ENCODE peak calls at places on chromosomes 6 and 20, in six cellular contexts. J is tibial nerve, F is ovary, B is transverse colon, T is sigmoid colon, W is Peyer's patch. I is an unnamed sample.

GRCh38 chr6:169861431-169862045 is 110.1 kb downstream of the ERMARD start:
- DNase-seq in F (no peak), B (no peak), T (no peak), W (no peak), J (no peak), I (no peak)

GRCh38 chr6:132780770-132781371 is 17.6 kb downstream of the SLC18B1 start:
- DNase-seq in W (no peak), B (no peak), F (no peak), T (no peak), J (no peak), I (no peak)

GRCh38 chr20:34017610-34018009 is 23.9 kb downstream of the RALY start:
- DNase-seq in B (no peak), W (no peak), F (no peak), T (no peak), J (no peak), I (no peak)

GRCh38 chr6:101163611-101164010 is 229.9 kb upstream of the GRIK2 start:
- DNase-seq in J (no peak), W (no peak), T (no peak), B (no peak), F (no peak), I (no peak)

GRCh38 chr20:6053776-6054688 is at the start of gene LRRN4:
- DNase-seq in W (no peak), B (no peak), J (no peak), F (no peak), T (no peak), I (no peak)

GRCh38 chr20:19909696-19910095 is 107.5 kb upstream of the NAA20 start:
- DNase-seq in B (peak), T (peak), W (peak), F (no peak), J (peak), I (peak)

GRCh38 chr6:12148841-12149240 is 136.7 kb downstream of the HIVEP1 start:
- DNase-seq in B (no peak), T (no peak), J (no peak), F (no peak), W (no peak), I (no peak)

GRCh38 chr6:121837545-121838229 is 402.2 kb downstream of the GJA1 start:
- DNase-seq in W (no peak), J (no peak), F (no peak), B (no peak), T (no peak), I (no peak)

GRCh38 chr6:107102414-107102805 is 12.9 kb downstream of the BEND3 start:
- DNase-seq in T (peak), F (no peak), J (no peak), W (peak), B (no peak), I (no peak)

GRCh38 chr20:54474866-54475265 is 527 bp upstream of the DOK5 start:
- DNase-seq in B (no peak), T (no peak), W (no peak), J (no peak), F (no peak), I (peak)

GRCh38 chr6:11772109-11772830 is 6.3 kb downstream of the ADTRP start:
- DNase-seq in W (peak), T (peak), B (no peak), F (no peak), J (peak), I (no peak)

GRCh38 chr6:1774541-1774940 is 164.8 kb downstream of the FOXC1 start:
- DNase-seq in J (no peak), B (no peak), W (no peak), F (no peak), T (no peak), I (no peak)

GRCh38 chr6:48765352-48765961 is 654.5 kb upstream of the PTCHD4 start:
- DNase-seq in J (no peak), F (no peak), W (no peak), T (no peak), B (no peak), I (no peak)

GRCh38 chr6:113458368-113459010 is 398.7 kb upstream of the MARCKS start:
- DNase-seq in J (no peak), B (no peak), F (no peak), T (no peak), W (no peak), I (no peak)

GRCh38 chr6:27867941-27868705 is 44.1 kb downstream of the OR2B2 start:
- DNase-seq in W (no peak), B (no peak), J (no peak), T (no peak), F (no peak), I (no peak)
- H3K4me3 ChIP-seq in W (no peak), B (no peak), J (no peak), T (no peak), F (no peak), I (peak)

GRCh38 chr6:108684809-108685329 is 124.2 kb downstream of the FOXO3 start:
- DNase-seq in W (no peak), J (no peak), T (no peak), B (peak), F (no peak), I (no peak)

GRCh38 chr6:108686896-108687295 is 126.2 kb downstream of the FOXO3 start:
- DNase-seq in W (no peak), J (no peak), T (no peak), F (no peak), B (no peak), I (no peak)

GRCh38 chr6:108689279-108690161 is 128.8 kb downstream of the FOXO3 start:
- DNase-seq in J (peak), W (peak), B (peak), T (peak), F (peak), I (peak)

GRCh38 chr6:108687921-108688320 is 127.2 kb downstream of the FOXO3 start:
- DNase-seq in F (no peak), J (no peak), W (no peak), T (no peak), B (no peak), I (no peak)

GRCh38 chr6:108685970-108686369 is 125.3 kb downstream of the FOXO3 start:
- DNase-seq in J (no peak), W (no peak), T (no peak), F (no peak), B (no peak), I (no peak)
- TF ChIP-seq POLR2A in J (no peak), W (no peak), T (no peak), F (no peak), B (no peak), I (no peak)

DNA sequence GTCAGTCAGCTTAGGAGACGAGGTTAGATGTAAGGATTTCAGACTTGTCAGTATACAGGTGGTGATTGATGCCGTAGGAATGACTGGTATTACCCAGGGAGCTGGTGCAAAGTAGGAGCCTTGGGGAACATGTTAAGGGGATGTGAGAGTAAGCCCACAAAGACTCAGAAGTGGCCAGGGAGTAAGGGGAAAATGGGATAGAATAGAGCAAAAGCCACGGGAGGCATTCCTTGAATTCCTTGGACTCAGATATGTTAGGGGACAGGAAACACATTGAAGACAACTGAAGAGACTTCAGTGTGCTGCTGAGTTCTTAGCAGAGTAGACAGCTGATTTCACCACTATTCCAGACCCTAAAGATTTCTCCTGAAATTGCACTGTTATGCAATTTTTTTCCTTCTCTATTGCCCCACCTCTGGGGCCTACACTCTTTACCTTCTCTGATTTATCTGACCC is 1.2 kb upstream of the ACAT2 start:
- DNase-seq in W (no peak), T (no peak), B (no peak), J (no peak), F (no peak), I (no peak)
- H3K4me3 ChIP-seq in W (no peak), T (no peak), B (no peak), J (peak), F (no peak), I (peak)

DNA sequence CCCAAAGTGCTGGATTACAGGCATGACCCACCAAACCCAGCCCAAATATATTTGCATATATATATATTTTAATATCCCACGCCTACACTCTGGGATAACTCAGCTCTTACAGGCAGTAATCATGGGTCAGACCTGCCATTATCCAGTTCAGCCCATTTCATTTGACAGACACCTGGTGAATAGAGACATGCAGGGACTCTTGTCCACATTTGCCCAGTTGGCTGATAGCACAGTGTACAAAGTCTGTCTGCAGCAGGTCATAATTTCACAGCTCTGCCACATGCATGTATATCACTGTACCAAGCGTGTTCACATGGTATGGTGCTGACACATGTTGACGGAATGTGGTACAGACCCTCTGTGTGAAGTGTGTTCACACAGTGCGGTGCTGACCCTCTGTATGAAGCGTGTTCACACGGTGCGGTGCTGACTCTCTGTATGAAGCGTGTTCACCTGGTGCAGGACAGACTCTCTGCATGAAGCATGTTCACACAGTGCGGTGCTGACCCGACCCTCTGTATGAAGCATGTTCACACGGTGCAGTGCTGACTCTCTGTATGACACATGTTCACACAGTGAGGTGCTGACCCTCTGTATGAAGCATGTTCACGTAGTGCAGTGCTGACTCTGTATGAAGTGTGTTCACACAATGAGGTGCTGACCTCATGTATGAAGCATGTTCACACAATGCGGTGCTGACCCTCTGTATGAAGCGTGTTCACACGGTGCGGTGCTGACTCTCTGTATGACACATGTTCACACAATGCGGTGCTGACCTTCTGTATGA is 10.3 kb upstream of the SERPINB1 start:
- DNase-seq in B (no peak), F (no peak), T (no peak), W (no peak), J (no peak), I (peak)
- TF ChIP-seq POLR2A in B (no peak), F (no peak), T (no peak), W (no peak), J (no peak), I (no peak)

GRCh38 chr6:93341900-93342613 is 77.3 kb downstream of the EPHA7 start:
- DNase-seq in F (no peak), J (no peak), B (no peak), W (no peak), T (no peak), I (no peak)

GRCh38 chr6:93337772-93338394 is 81.5 kb downstream of the EPHA7 start:
- DNase-seq in T (no peak), F (no peak), B (no peak), J (no peak), W (no peak), I (no peak)

GRCh38 chr6:93337014-93337413 is 82.3 kb downstream of the EPHA7 start:
- DNase-seq in J (no peak), W (no peak), T (no peak), B (no peak), F (no peak), I (no peak)
- H3K4me3 ChIP-seq in J (no peak), W (no peak), T (no peak), B (no peak), F (no peak), I (no peak)

DNA sequence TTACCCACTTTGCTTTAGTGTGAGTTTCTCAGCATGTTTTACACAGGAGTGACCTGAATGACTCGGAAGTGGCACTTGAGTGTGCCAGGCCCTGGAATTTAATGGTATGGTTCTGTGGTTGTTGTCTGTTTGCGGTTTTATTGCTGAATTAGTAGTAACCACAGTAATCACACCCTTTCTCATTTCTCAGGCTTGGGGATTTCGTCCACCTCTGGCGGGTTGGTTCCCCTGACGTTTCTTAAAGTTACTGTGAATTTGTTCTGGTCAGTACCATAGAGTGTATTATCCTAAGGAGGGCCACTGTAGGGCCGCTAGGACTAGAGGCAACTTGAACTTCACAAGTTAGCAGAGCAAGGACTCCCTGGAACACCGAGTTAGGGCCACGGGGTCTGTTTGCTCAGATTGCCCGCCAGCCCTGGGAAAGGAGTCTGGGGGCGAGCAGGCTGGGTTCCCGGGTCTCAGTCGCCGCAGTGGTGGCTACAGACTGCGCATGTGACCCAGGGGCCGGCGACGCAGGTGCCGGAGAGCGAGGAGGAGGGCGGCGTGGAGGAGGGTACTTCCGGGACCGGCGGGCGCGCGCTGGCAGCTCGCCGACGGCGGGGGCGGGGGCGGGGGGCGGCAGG is 546 bp upstream of the KLHL32 start:
- DNase-seq in T (no peak), J (peak), W (no peak), F (no peak), B (no peak), I (no peak)
- TF ChIP-seq POLR2A in T (no peak), J (no peak), W (no peak), F (no peak), B (no peak), I (no peak)

GRCh38 chr20:48823476-48823875 is 4.3 kb downstream of the PREX1 start:
- DNase-seq in T (no peak), F (no peak), W (no peak), B (no peak), J (no peak), I (no peak)
- H3K4me3 ChIP-seq in T (no peak), F (no peak), W (peak), B (no peak), J (no peak), I (no peak)

DNA sequence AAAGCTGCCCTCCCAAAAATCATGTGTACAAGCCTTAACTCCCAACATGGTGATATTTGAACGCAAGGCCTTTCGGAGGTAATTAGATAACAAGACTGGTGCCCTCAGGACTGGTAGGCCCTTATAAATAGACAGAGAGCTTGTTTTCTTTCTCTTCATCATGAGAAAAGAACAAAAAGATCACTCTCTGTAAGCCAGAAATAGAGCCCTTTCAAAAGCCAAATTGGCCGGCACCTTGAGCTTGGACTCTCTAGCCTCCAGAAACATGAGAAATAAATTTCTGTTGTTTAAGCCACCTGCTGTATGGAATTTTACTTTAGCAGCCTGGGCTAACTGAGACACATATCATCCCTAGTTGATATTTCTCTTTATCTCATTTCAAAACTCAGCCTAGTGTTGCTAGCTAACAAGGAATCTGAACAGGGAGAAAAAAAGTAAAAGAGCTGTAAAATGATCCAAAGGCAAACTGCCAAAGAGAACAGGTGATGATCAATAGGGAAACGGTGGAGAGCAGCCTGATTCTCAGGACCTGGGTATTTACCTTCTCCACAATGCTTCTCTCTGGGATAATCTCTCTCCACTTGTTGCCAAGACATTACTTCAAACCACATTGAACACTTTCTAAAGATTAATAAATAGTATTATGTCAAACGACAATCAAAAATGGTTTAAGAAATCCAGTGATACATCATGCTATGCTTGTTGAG is 6.1 kb downstream of the COL21A1 start:
- DNase-seq in J (no peak), F (no peak), W (no peak), B (no peak), T (no peak), I (no peak)
- TF ChIP-seq POLR2A in J (no peak), F (no peak), W (no peak), B (no peak), T (no peak), I (no peak)

GRCh38 chr20:36471885-36472642 is 69.3 kb upstream of the MYL9 start:
- DNase-seq in J (no peak), T (no peak), B (no peak), W (no peak), F (no peak), I (no peak)
- H3K4me3 ChIP-seq in J (peak), T (peak), B (peak), W (peak), F (no peak), I (peak)